ENCODE peak calls at places on chromosomes 11 and 22, in four cellular contexts. L, O, F and G are unnamed samples.

GRCh38 chr11:34356576-34356917 is 1.3 kb downstream of the ABTB2 start:
- DNase-seq in L (no peak), O (no peak), F (peak), G (peak)

GRCh38 chr11:19978668-19979518 is 181.4 kb downstream of the DBX1 start:
- DNase-seq in L (no peak), O (peak), F (peak), G (no peak)

GRCh38 chr22:45589556-45589955 is 82.1 kb upstream of the ATXN10 start:
- DNase-seq in L (no peak), O (no peak), F (no peak), G (no peak)

GRCh38 chr11:128711136-128711535 is 17.3 kb downstream of the FLI1 start:
- DNase-seq in L (no peak), O (no peak), F (peak), G (no peak)

GRCh38 chr11:120746836-120747609 is 235.5 kb downstream of the GRIK4 start:
- DNase-seq in L (no peak), O (no peak), F (peak), G (no peak)

GRCh38 chr22:23563111-23563510 is 17.0 kb downstream of the IGLL1 start:
- DNase-seq in L (peak), O (no peak), F (no peak), G (no peak)

GRCh38 chr11:47060807-47061206 is 115.9 kb downstream of the ARFGAP2 start:
- DNase-seq in L (no peak), O (no peak), F (peak), G (no peak)

GRCh38 chr22:35609761-35610160 is 7.4 kb downstream of the MB start:
- DNase-seq in L (no peak), O (no peak), F (no peak), G (no peak)

GRCh38 chr22:46390652-46391301 is 55.3 kb downstream of the TRMU start:
- DNase-seq in L (no peak), O (peak), F (peak), G (no peak)

GRCh38 chr22:46612341-46612903 is 7.8 kb upstream of the GRAMD4 start:
- DNase-seq in L (no peak), O (no peak), F (no peak), G (no peak)

GRCh38 chr11:120522021-120522420 is 10.5 kb downstream of the GRIK4 start:
- DNase-seq in L (peak), O (no peak), F (no peak), G (no peak)

GRCh38 chr11:94602430-94603372 is 35.5 kb downstream of the PIWIL4 start:
- DNase-seq in L (no peak), O (peak), F (peak), G (peak)

GRCh38 chr22:20102203-20102780 is 13.6 kb upstream of the RANBP1 start:
- DNase-seq in L (no peak), O (no peak), F (no peak), G (no peak)

GRCh38 chr22:42913874-42914510 is 56.9 kb upstream of the ARFGAP3 start:
- DNase-seq in L (no peak), O (no peak), F (no peak), G (no peak)

GRCh38 chr11:134224710-134225662 is 515 bp downstream of the VPS26B start:
- DNase-seq in L (no peak), O (peak), F (no peak), G (peak)

GRCh38 chr11:85827768-85828639 is 17.1 kb upstream of the SYTL2 start:
- DNase-seq in L (no peak), O (no peak), F (peak), G (no peak)

GRCh38 chr11:112213753-112214152 is 12.5 kb upstream of the PTS start:
- DNase-seq in L (no peak), O (no peak), F (no peak), G (no peak)